ENCODE peak calls at places on chromosomes 12 and 14, in six cellular contexts. U, G, I, Z, B and W are unnamed samples. For H3K36me3, the result is how much of the 10 kb centered on the place peaks cover.

GRCh38 chr12:127760996-127761395 is 506.0 kb upstream of the TMEM132C start:
- DNase-seq in U (no peak), G (no peak), I (no peak), Z (no peak), B (no peak), W (no peak)

GRCh38 chr12:113088971-113089756 is 32.6 kb downstream of the DTX1 start:
- DNase-seq in U (no peak), G (no peak), I (no peak), Z (no peak), B (no peak), W (no peak)

GRCh38 chr12:45681469-45681868 is 48.0 kb upstream of the ARID2 start:
- DNase-seq in U (no peak), G (no peak), I (no peak), Z (no peak), B (no peak), W (no peak)

GRCh38 chr12:53096089-53096741 is 1.3 kb upstream of the IGFBP6 start:
- DNase-seq in U (no peak), G (peak), I (peak), Z (peak), B (no peak), W (peak)

GRCh38 chr14:102155150-102155549 is 15.5 kb downstream of the WDR20 start:
- DNase-seq in U (no peak), G (no peak), I (no peak), Z (no peak), B (no peak), W (no peak)

GRCh38 chr12:108567388-108567787 is 5.0 kb downstream of the ISCU start:
- DNase-seq in U (peak), G (peak), I (no peak), Z (no peak), B (no peak), W (no peak)

GRCh38 chr12:21301-22189 is 45.0 kb upstream of the IQSEC3 start:
- DNase-seq in U (no peak), G (no peak), I (no peak), Z (no peak), B (no peak), W (no peak)

GRCh38 chr12:113062502-113063395 is 6.2 kb downstream of the DTX1 start:
- DNase-seq in U (no peak), G (no peak), I (no peak), Z (no peak), B (no peak), W (no peak)

GRCh38 chr14:54301349-54301748 is 95.5 kb upstream of the CDKN3 start:
- DNase-seq in U (no peak), G (no peak), I (no peak), Z (no peak), B (no peak), W (no peak)

GRCh38 chr12:68915055-68915454 is 17.9 kb downstream of the CPM start:
- DNase-seq in U (no peak), G (no peak), I (no peak), Z (no peak), B (no peak), W (no peak)

GRCh38 chr12:123713398-123714301 is 1.5 kb downstream of the ATP6V0A2 start:
- DNase-seq in U (no peak), G (no peak), I (no peak), Z (no peak), B (no peak), W (no peak)

GRCh38 chr12:69851976-69852375 is 26.9 kb downstream of the MYRFL start:
- DNase-seq in U (no peak), G (no peak), I (no peak), Z (no peak), B (no peak), W (no peak)

GRCh38 chr12:54341343-54341742 is 16.4 kb downstream of the COPZ1 start:
- DNase-seq in U (no peak), G (no peak), I (no peak), Z (no peak), B (no peak), W (no peak)

GRCh38 chr14:64147126-64147790 is 146.9 kb downstream of the ESR2 start:
- DNase-seq in U (no peak), G (no peak), I (no peak), Z (no peak), B (no peak), W (no peak)

GRCh38 chr14:90675399-90675798 is 140.8 kb downstream of the TTC7B start:
- DNase-seq in U (no peak), G (peak), I (no peak), Z (no peak), B (no peak), W (no peak)

GRCh38 chr14:104138098-104138890 is at the start of gene KIF26A:
- DNase-seq in U (no peak), G (peak), I (no peak), Z (peak), B (no peak), W (no peak)

GRCh38 chr14:64919618-64920017 is 5.4 kb downstream of the CHURC1 start:
- DNase-seq in U (no peak), G (peak), I (no peak), Z (no peak), B (no peak), W (peak)

GRCh38 chr14:99721792-99722516 is 37.9 kb downstream of the CYP46A1 start:
- DNase-seq in U (no peak), G (no peak), I (peak), Z (peak), B (no peak), W (no peak)

GRCh38 chr14:57918791-57919190 is 52.9 kb upstream of the SLC35F4 start:
- DNase-seq in U (no peak), G (no peak), I (no peak), Z (no peak), B (no peak), W (no peak)

GRCh38 chr14:37181441-37181840 is 9.0 kb upstream of the SLC25A21 start:
- DNase-seq in U (no peak), G (no peak), I (no peak), Z (no peak), B (no peak), W (no peak)

GRCh38 chr12:113758165-113758924 is 207.8 kb downstream of the RBM19 start:
- DNase-seq in U (no peak), G (no peak), I (no peak), Z (no peak), B (no peak), W (no peak)

GRCh38 chr14:59055439-59056045 is 132.9 kb upstream of the DAAM1 start:
- DNase-seq in U (no peak), G (peak), I (no peak), Z (no peak), B (no peak), W (peak)

GRCh38 chr14:95452176-95452889 is 64.1 kb downstream of the SYNE3 start:
- DNase-seq in U (no peak), G (peak), I (no peak), Z (peak), B (no peak), W (no peak)

GRCh38 chr12:55742719-55743130 is at the start of gene GDF11:
- DNase-seq in U (no peak), G (peak), I (peak), Z (peak), B (peak), W (peak)

GRCh38 chr12:32568241-32568640 is 110.9 kb upstream of the DNM1L start:
- DNase-seq in U (no peak), G (no peak), I (no peak), Z (no peak), B (no peak), W (no peak)

GRCh38 chr12:131893605-131894312 is 663 bp upstream of the ULK1 start:
- DNase-seq in U (no peak), G (no peak), I (no peak), Z (no peak), B (no peak), W (no peak)

GRCh38 chr12:28265435-28266042 is 75.3 kb downstream of the CCDC91 start:
- DNase-seq in U (no peak), G (no peak), I (no peak), Z (no peak), B (no peak), W (no peak)

GRCh38 chr12:65787056-65787855 is 37.0 kb upstream of the HMGA2 start:
- DNase-seq in U (peak), G (no peak), I (no peak), Z (no peak), B (no peak), W (no peak)

GRCh38 chr14:44963775-44964380 is 1.9 kb downstream of the TOGARAM1 start:
- DNase-seq in U (no peak), G (no peak), I (no peak), Z (no peak), B (no peak), W (no peak)

GRCh38 chr12:91202390-91202789 is 19.8 kb upstream of the DCN start:
- DNase-seq in U (no peak), G (no peak), I (no peak), Z (no peak), B (no peak), W (no peak)

GRCh38 chr12:94789510-94790225 is 139.3 kb upstream of the TMCC3 start:
- DNase-seq in U (no peak), G (no peak), I (no peak), Z (no peak), B (no peak), W (no peak)

GRCh38 chr14:97943619-97944018 is 1146.4 kb downstream of the VRK1 start:
- DNase-seq in U (no peak), G (no peak), I (no peak), Z (no peak), B (no peak), W (no peak)

GRCh38 chr12:3446653-3447270 is 44.2 kb upstream of the PRMT8 start:
- DNase-seq in U (no peak), G (no peak), I (no peak), Z (no peak), B (no peak), W (no peak)

GRCh38 chr12:130831246-130831645 is 7.8 kb downstream of the STX2 start:
- DNase-seq in U (no peak), G (no peak), I (no peak), Z (no peak), B (no peak), W (no peak)

GRCh38 chr12:130829391-130830245 is 9.4 kb downstream of the STX2 start:
- DNase-seq in U (no peak), G (no peak), I (no peak), Z (no peak), B (no peak), W (no peak)

GRCh38 chr12:130832561-130833209 is 6.4 kb downstream of the STX2 start:
- DNase-seq in U (no peak), G (peak), I (no peak), Z (no peak), B (no peak), W (no peak)

GRCh38 chr12:130830246-130830551 is 8.9 kb downstream of the STX2 start:
- DNase-seq in U (no peak), G (no peak), I (no peak), Z (no peak), B (no peak), W (no peak)

DNA sequence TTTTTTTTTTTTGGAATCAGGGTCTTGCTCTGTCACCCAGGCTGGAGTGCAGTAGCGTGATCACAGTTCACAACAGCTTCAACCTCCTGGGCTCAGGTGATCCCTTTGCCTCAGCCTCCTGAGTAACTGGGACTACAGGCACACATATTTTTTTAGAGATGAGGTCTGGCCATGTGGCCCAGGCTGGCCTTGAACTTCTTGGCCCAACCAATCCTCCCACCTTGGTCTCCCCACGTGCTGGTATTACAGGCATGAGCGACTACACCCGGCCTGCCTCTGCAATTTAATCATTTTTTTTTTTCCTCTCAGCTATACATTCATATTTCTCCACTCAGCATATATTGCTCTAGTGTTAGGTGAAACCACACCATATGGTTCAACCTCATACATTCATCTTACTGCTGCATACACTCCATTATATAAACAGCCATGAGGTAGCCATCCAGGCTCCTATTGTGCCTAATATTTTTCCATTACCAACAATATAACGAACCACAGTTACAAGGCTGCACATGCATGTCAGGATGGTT is 7.1 kb downstream of the STX2 start:
- DNase-seq in U (no peak), G (no peak), I (no peak), Z (no peak), B (no peak), W (no peak)
- TF ChIP-seq POLR2A in U (no peak), G (no peak), I (no peak), Z (no peak), B (no peak), W (no peak)

GRCh38 chr14:74062809-74063150 is 21.5 kb downstream of the ALDH6A1 start:
- DNase-seq in U (no peak), G (no peak), I (no peak), Z (no peak), B (no peak), W (no peak)
- H3K36me3 ChIP-seq in U (half or more), G (under half), I (under half), Z (under half), B (under half), W (under half)

DNA sequence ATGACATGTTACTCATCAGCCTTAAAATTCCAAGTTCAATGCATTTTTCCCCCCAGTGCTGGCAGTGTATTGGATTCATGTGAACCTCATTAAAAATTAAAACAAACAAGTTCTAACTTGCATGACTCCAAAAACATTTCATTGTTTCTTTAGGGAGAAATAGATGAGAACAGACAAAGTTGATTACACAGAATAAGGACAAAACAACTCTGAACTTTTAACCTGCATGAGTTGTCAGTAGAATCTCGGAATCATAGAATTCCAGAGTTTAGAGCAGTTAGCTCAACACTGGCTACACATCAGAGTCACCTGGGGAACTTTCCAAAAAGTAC is 127.5 kb downstream of the TMX1 start:
- DNase-seq in U (no peak), G (no peak), I (no peak), Z (no peak), B (no peak), W (no peak)
- TF ChIP-seq CTCF in U (no peak), G (no peak), I (no peak), Z (no peak), B (no peak), W (no peak)

DNA sequence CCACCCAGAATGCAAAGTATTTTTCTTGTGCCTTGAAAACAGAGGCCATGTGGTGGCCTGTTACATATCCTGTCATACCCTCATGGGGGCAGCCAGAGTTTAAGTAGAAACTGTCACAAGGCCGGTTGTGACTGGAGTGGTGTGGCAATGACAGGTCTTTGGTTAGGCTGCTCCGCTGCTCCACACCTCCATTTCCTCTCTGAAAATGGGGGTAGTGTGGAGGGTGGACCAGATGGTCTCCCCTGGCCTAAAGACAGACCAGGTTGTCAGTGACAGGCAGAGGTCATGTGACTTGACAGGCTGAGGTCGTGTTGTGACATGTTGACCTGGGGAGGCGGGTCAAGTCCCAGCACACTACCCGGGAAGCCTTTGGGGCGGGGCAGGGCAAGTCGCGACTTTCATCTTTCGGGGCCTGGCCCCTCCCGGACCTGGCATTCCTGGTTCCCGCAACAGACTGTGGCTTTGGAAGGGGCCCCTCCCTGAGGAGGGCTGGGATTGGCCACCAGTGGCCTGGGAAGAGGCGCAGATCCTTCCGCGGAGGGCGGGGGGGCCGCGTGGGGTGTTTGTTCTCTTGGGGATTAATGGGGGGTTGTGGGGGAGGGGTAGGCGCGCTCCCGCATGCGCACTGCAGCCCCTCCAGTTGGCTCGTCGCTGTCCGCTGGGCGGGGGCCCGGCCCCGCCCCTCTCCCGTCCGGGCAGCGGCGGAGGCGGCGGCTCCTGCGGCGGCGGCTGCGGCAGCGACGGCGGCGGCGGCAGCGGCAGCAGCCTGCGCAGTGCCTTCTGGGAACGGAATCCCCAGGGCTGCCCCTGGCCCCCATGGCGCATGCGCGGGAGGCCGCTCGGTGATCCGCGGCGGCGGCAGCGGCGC is at the start of gene MBD6:
- DNase-seq in U (peak), G (peak), I (peak), Z (peak), B (peak), W (peak)
- TF ChIP-seq POLR2A in U (peak), G (peak), I (peak), Z (no peak), B (peak), W (peak)

GRCh38 chr12:122137681-122138080 is 36.3 kb downstream of the IL31 start:
- DNase-seq in U (no peak), G (no peak), I (no peak), Z (peak), B (no peak), W (peak)
- H3K36me3 ChIP-seq in U (half or more), G (under half), I (under half), Z (under half), B (under half), W (half or more)

GRCh38 chr14:31926123-31926522 is 151.0 kb upstream of the ARHGAP5 start:
- DNase-seq in U (no peak), G (no peak), I (no peak), Z (no peak), B (no peak), W (no peak)
- TF ChIP-seq CTCF in U (peak), G (peak), I (peak), Z (peak), B (peak), W (peak)

GRCh38 chr14:68627868-68628604 is 164.8 kb downstream of the ZFP36L1 start:
- DNase-seq in U (peak), G (no peak), I (no peak), Z (peak), B (peak), W (peak)
- TF ChIP-seq POLR2A in U (no peak), G (no peak), I (no peak), Z (no peak), B (no peak), W (no peak)

GRCh38 chr14:50624447-50624846 is 43.7 kb downstream of the SAV1 start:
- DNase-seq in U (no peak), G (no peak), I (no peak), Z (no peak), B (no peak), W (no peak)
- H3K36me3 ChIP-seq in U (half or more), G (under half), I (under half), Z (under half), B (under half), W (under half)

GRCh38 chr12:97941686-97942354 is 479.2 kb downstream of the RMST start:
- DNase-seq in U (no peak), G (no peak), I (no peak), Z (no peak), B (no peak), W (no peak)

GRCh38 chr12:97940105-97940504 is 477.5 kb downstream of the RMST start:
- DNase-seq in U (no peak), G (no peak), I (no peak), Z (no peak), B (no peak), W (no peak)

GRCh38 chr12:97944576-97944975 is 482.0 kb downstream of the RMST start:
- DNase-seq in U (no peak), G (no peak), I (no peak), Z (no peak), B (no peak), W (no peak)

GRCh38 chr12:97940629-97941028 is 478.0 kb downstream of the RMST start:
- DNase-seq in U (no peak), G (no peak), I (no peak), Z (no peak), B (no peak), W (no peak)

GRCh38 chr12:97943359-97943758 is 480.8 kb downstream of the RMST start:
- DNase-seq in U (no peak), G (no peak), I (no peak), Z (no peak), B (no peak), W (no peak)
- TF ChIP-seq CTCF in U (no peak), G (no peak), I (no peak), Z (no peak), B (peak), W (no peak)